ENCODE peak calls at places on chromosomes 7 and 10, in five cellular contexts. S is HepG2, V is GM12878, J is SK-N-SH, N is K562. Z is an unnamed sample.

GRCh38 chr10:93245772-93246171 is 172.1 kb downstream of the CYP26A1 start:
- DNase-seq in S (no peak), V (no peak), J (no peak), N (no peak), Z (no peak)

GRCh38 chr10:121070257-121070656 is 219.1 kb downstream of the WDR11 start:
- DNase-seq in S (peak), V (no peak), J (no peak), N (peak), Z (no peak)

GRCh38 chr7:154575497-154575896 is 427.4 kb downstream of the PAXIP1 start:
- DNase-seq in S (no peak), V (no peak), J (no peak), N (no peak), Z (no peak)

GRCh38 chr7:129572205-129572604 is 39.3 kb upstream of the NRF1 start:
- DNase-seq in S (no peak), V (no peak), J (no peak), N (no peak), Z (no peak)

GRCh38 chr10:127907411-127908105 is 655 bp downstream of the PTPRE start:
- DNase-seq in S (no peak), V (no peak), J (peak), N (no peak), Z (no peak)

GRCh38 chr7:90596745-90597526 is 815 bp downstream of the CDK14 start:
- DNase-seq in S (no peak), V (peak), J (peak), N (peak), Z (peak)

GRCh38 chr10:102869290-102870198 is at the start of gene AS3MT:
- DNase-seq in S (peak), V (no peak), J (peak), N (no peak), Z (no peak)

GRCh38 chr10:106044511-106044910 is 1120.0 kb downstream of the SORCS1 start:
- DNase-seq in S (no peak), V (no peak), J (peak), N (no peak), Z (no peak)

GRCh38 chr7:6653101-6653995 is 16.2 kb downstream of the ZNF316 start:
- DNase-seq in S (no peak), V (no peak), J (peak), N (peak), Z (no peak)

GRCh38 chr7:139328375-139328774 is 12.8 kb upstream of the FMC1 start:
- DNase-seq in S (no peak), V (no peak), J (no peak), N (no peak), Z (peak)

GRCh38 chr10:76632158-76633051 is 1005.2 kb downstream of the KCNMA1 start:
- DNase-seq in S (no peak), V (no peak), J (no peak), N (no peak), Z (no peak)

GRCh38 chr10:98272690-98273453 is 4.9 kb upstream of the LOXL4 start:
- DNase-seq in S (peak), V (no peak), J (no peak), N (no peak), Z (no peak)

GRCh38 chr10:21746118-21746517 is 212.1 kb downstream of the MLLT10 start:
- DNase-seq in S (no peak), V (no peak), J (no peak), N (no peak), Z (no peak)

GRCh38 chr10:132570771-132571564 is 33.4 kb downstream of the INPP5A start:
- DNase-seq in S (no peak), V (peak), J (no peak), N (no peak), Z (no peak)

GRCh38 chr10:3850999-3851937 is 66.3 kb upstream of the KLF6 start:
- DNase-seq in S (peak), V (peak), J (no peak), N (no peak), Z (peak)

GRCh38 chr10:20146004-20146403 is 329.8 kb downstream of the PLXDC2 start:
- DNase-seq in S (no peak), V (no peak), J (no peak), N (no peak), Z (no peak)

GRCh38 chr10:117868151-117868550 is 178.6 kb downstream of the RAB11FIP2 start:
- DNase-seq in S (no peak), V (no peak), J (no peak), N (no peak), Z (no peak)

GRCh38 chr7:25792586-25792985 is 359.4 kb upstream of the NFE2L3 start:
- DNase-seq in S (no peak), V (no peak), J (no peak), N (no peak), Z (no peak)

GRCh38 chr7:103031781-103032180 is 42.8 kb downstream of the FBXL13 start:
- DNase-seq in S (no peak), V (no peak), J (no peak), N (no peak), Z (peak)

GRCh38 chr7:85068796-85069195 is 118.1 kb downstream of the SEMA3D start:
- DNase-seq in S (no peak), V (no peak), J (no peak), N (no peak), Z (peak)

GRCh38 chr10:107653832-107654287 is 489.4 kb upstream of the SORCS1 start:
- DNase-seq in S (no peak), V (peak), J (no peak), N (no peak), Z (peak)

GRCh38 chr7:109125001-109125400 is 555.3 kb downstream of the DNAJB9 start:
- DNase-seq in S (no peak), V (no peak), J (no peak), N (no peak), Z (no peak)

GRCh38 chr10:73653701-73654100 is 2.1 kb downstream of the SYNPO2L start:
- DNase-seq in S (peak), V (no peak), J (no peak), N (peak), Z (peak)

GRCh38 chr7:44322631-44323363 is 2.6 kb downstream of the CAMK2B start:
- DNase-seq in S (no peak), V (no peak), J (peak), N (no peak), Z (no peak)

GRCh38 chr10:110226555-110226925 is 19.1 kb downstream of the MXI1 start:
- DNase-seq in S (peak), V (no peak), J (peak), N (peak), Z (peak)

GRCh38 chr7:87872356-87872755 is 3.8 kb downstream of the SLC25A40 start:
- DNase-seq in S (no peak), V (no peak), J (no peak), N (no peak), Z (no peak)

GRCh38 chr10:120514035-120514620 is 57.1 kb downstream of the PLPP4 start:
- DNase-seq in S (peak), V (no peak), J (no peak), N (peak), Z (peak)

GRCh38 chr10:34771106-34771505 is 44.0 kb downstream of the PARD3 start:
- DNase-seq in S (no peak), V (no peak), J (no peak), N (no peak), Z (no peak)

GRCh38 chr7:157020514-157021070 is 10.1 kb upstream of the MNX1 start:
- DNase-seq in S (no peak), V (no peak), J (peak), N (no peak), Z (no peak)

GRCh38 chr7:51027256-51028127 is 244.8 kb upstream of the GRB10 start:
- DNase-seq in S (no peak), V (no peak), J (no peak), N (no peak), Z (no peak)

GRCh38 chr7:27647489-27647888 is 15.2 kb downstream of the HIBADH start:
- DNase-seq in S (no peak), V (no peak), J (no peak), N (no peak), Z (no peak)

GRCh38 chr7:48042216-48042615 is 6.9 kb downstream of the C7orf57 start:
- DNase-seq in S (no peak), V (no peak), J (no peak), N (no peak), Z (peak)

GRCh38 chr7:128903621-128904361 is 6.7 kb downstream of the KCP start:
- DNase-seq in S (no peak), V (no peak), J (peak), N (no peak), Z (no peak)

GRCh38 chr10:31090894-31091607 is 59.4 kb upstream of the ZNF438 start:
- DNase-seq in S (no peak), V (peak), J (no peak), N (no peak), Z (peak)
- TF ChIP-seq SMC3 in S (no peak), V (no peak), J (no peak), N (no peak), Z (no peak)

GRCh38 chr10:63717089-63717715 is 196.0 kb downstream of the REEP3 start:
- DNase-seq in S (no peak), V (no peak), J (no peak), N (no peak), Z (no peak)
- H3K4me3 ChIP-seq in S (no peak), V (no peak), J (no peak), N (no peak), Z (no peak)

DNA sequence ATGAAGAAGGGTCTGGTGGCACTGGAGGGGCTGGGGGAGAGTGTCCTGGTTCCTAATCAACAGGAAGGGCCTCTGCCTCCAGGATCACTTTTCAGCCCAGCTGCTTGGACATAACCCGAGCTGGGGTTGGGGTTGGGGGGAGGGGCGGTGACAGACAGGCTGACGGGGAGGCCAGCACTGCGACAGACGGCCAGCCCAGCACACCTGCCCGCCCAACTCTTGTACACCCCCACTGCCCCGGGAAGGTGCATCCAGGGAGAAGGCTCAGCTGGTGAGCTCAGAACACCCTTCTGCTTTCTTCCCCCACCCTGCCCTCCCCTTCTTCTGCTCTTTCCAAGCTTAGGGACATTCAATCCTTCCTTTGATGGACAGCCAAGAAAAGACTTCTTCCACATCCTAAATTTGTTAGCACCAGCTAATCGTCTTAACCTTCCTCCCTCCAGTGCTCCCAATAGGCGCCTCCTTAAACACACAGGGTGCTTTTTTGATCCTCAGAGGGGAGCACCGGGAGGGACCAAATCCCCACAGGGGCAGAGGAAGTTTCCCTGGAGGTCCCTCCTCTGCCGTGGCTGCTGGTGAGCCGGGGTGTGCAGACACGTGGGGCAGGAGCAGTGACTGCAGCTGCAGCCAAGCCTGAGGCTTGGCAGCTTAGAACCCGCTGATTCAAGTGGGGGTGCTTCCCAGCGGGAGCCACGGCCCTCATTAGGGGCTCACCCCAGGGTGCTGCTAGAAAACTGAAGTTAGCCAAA is 44.7 kb downstream of the COL13A1 start:
- DNase-seq in S (no peak), V (no peak), J (peak), N (no peak), Z (peak)
- TF ChIP-seq MXI1 in S (no peak), V (no peak), J (no peak), N (no peak), Z (no peak)

GRCh38 chr7:74070619-74070920 is 13.0 kb upstream of the LIMK1 start:
- DNase-seq in S (no peak), V (no peak), J (no peak), N (no peak), Z (no peak)
- TF ChIP-seq SMC3 in S (no peak), V (no peak), J (no peak), N (no peak), Z (no peak)

DNA sequence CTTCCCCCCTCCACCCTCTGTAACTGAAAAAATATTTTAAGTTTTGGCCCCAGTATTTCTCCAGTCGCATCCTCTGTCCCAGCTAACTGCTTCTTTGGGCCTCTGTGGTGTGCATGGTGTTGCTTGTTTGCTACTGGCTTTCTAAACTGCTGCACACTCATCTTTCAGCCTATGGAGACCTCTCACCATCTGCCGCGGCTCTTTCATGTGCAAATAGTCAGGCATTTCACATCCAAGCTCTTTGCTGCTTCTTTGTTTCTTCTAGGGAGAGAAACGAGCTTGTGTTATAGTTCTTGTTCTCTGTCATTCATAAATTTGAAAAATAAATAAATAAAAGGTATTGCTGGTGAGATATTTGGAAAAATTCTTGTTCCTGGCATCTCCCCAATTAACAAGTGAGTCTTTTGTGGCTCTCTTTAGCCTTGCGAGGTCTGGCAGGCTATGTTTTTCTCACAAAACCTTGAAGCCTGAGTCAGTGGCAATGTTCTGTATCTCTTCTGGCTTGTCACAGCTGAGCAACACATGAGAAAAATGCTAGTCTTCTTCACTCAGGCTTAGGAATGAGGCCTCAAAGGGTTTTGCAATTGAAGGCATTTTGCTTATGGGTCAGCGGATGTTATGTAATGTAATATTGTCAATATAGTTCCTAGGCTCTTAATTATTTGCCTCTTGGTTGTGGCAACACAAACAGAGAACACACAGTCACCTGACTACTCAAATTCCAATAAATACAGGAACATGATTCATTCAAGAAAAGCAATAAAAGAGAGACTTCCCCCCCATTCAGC is 274.0 kb downstream of the FRMD4A start:
- DNase-seq in S (no peak), V (no peak), J (no peak), N (no peak), Z (peak)
- H3K4me3 ChIP-seq in S (no peak), V (no peak), J (no peak), N (no peak), Z (no peak)

DNA sequence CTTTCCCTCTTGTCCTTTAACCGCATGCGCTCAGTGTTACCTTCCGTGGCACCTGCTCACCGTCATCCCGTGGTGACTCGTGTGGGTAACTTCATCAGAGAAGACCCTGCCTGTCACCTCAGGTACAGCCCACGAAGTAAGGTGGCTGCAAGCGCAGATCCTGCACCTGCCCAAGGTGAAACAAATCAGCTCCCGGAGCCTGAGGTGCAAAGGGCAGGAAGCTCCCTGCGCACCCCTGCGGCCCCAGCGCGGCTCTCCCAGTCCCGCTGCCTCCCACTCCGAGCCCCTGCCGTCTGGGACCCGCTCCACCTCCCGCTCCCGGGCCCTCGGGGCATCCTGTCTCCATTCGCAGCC is 110.9 kb upstream of the LANCL2 start:
- DNase-seq in S (no peak), V (no peak), J (no peak), N (no peak), Z (no peak)
- TF ChIP-seq MXI1 in S (no peak), V (no peak), J (no peak), N (no peak), Z (no peak)

DNA sequence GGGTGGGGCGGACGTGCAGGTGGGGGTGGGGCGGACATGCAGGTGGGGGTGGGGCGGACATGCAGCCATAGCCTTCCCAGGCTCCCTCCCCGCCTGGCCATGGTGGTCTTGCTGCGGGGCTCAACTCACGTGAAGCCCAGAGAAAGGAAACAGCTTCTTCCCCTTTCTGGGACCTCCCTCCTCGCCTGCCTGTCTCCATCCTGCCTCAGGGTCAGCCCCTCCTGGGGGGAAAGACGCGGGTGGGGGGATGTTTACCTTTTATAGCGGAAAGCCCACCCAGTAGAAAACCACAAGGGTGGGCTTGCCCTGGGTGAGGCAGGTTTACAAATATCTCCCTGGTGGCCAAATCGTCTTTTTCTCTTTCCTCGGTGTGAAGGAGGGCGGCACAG is 520.0 kb downstream of the GLRX3 start:
- DNase-seq in S (no peak), V (no peak), J (no peak), N (no peak), Z (no peak)
- TF ChIP-seq SMC3 in S (no peak), V (no peak), J (no peak), N (no peak), Z (no peak)

GRCh38 chr10:436013-436697 is 253.3 kb downstream of the DIP2C start:
- DNase-seq in S (no peak), V (no peak), J (no peak), N (no peak), Z (no peak)
- H3K4me3 ChIP-seq in S (no peak), V (no peak), J (no peak), N (no peak), Z (no peak)